ENCODE peak calls at places on chromosomes 13 and 19, in six cellular contexts. S, A, W, X, C and L are unnamed samples.
A peak's percentile ranks its signal among the peaks of the same experiment; 100 is the strongest.

GRCh38 chr13:21998279-21998678 is 327.4 kb downstream of the FGF9 start:
- DNase-seq in S (no peak), A (no peak), W (peak; percentile 15), X (no peak), C (no peak), L (peak; percentile 16)

GRCh38 chr19:3849092-3849491 is 19.7 kb downstream of the ZFR2 start:
- DNase-seq in S (peak; percentile 78), A (no peak), W (peak; percentile 84), X (no peak), C (no peak), L (peak; percentile 33)

GRCh38 chr19:2775556-2776430 is 7.3 kb downstream of the SGTA start:
- DNase-seq in S (no peak), A (peak; percentile 54), W (no peak), X (peak; percentile 50), C (peak; percentile 88), L (peak; percentile 88)

GRCh38 chr13:113545455-113545930 is 39.1 kb upstream of the TFDP1 start:
- DNase-seq in S (no peak), A (peak; percentile 16), W (no peak), X (peak; percentile 29), C (peak; percentile 70), L (no peak)

GRCh38 chr13:113649212-113649611 is 8.8 kb downstream of the ATP4B start:
- DNase-seq in S (no peak), A (no peak), W (peak; percentile 49), X (no peak), C (peak; percentile 63), L (no peak)

GRCh38 chr19:23991170-23991569 is 76.5 kb downstream of the ZNF726 start:
- DNase-seq in S (peak; percentile 27), A (peak; percentile 4), W (peak; percentile 1), X (no peak), C (no peak), L (peak; percentile 49)

GRCh38 chr13:29503041-29503837 is 92.2 kb downstream of the SLC7A1 start:
- DNase-seq in S (no peak), A (peak; percentile 25), W (peak; percentile 71), X (peak; percentile 21), C (peak; percentile 76), L (no peak)

GRCh38 chr13:59793107-59793506 is 370.6 kb downstream of the DIAPH3 start:
- DNase-seq in S (no peak), A (no peak), W (peak; percentile 64), X (no peak), C (no peak), L (no peak)

GRCh38 chr19:55253264-55253663 is 5.6 kb downstream of the PPP6R1 start:
- DNase-seq in S (no peak), A (no peak), W (no peak), X (no peak), C (peak; percentile 75), L (no peak)

GRCh38 chr19:7512400-7512851 is 3.5 kb upstream of the ZNF358 start:
- DNase-seq in S (no peak), A (no peak), W (peak; percentile 53), X (no peak), C (no peak), L (no peak)

GRCh38 chr13:21130116-21130515 is 46.2 kb downstream of the SKA3 start:
- DNase-seq in S (no peak), A (no peak), W (no peak), X (no peak), C (no peak), L (no peak)

GRCh38 chr13:68304287-68304893 is 1074.3 kb upstream of the PCDH9 start:
- DNase-seq in S (peak; percentile 0), A (peak; percentile 3), W (peak; percentile 54), X (peak; percentile 50), C (no peak), L (peak; percentile 43)

GRCh38 chr13:69959041-69959440 is 148.6 kb upstream of the ATXN8OS start:
- DNase-seq in S (no peak), A (no peak), W (no peak), X (no peak), C (no peak), L (no peak)

GRCh38 chr13:29137995-29138394 is 317.9 kb downstream of the MTUS2 start:
- DNase-seq in S (no peak), A (no peak), W (no peak), X (no peak), C (no peak), L (no peak)